ENCODE peak calls at places on chromosomes 7 and 10, in ten cellular contexts. B is tibial artery, D is esophagus squamous epithelium, X is PC-9, R is hepatocyte, K is H1, E is GM23248, J is sigmoid colon, A is PC-3, I is SJCRH30. S is an unnamed sample.

GRCh38 chr10:70558871-70559810 is 43.4 kb downstream of the PRF1 start:
- DNase-seq in B (no peak), D (no peak), X (peak; percentile 53), R (peak; percentile 75), K (peak; percentile 80), E (peak; percentile 57), J (peak; percentile 76), A (peak; percentile 91), I (peak; percentile 54), S (peak; percentile 44)

GRCh38 chr7:30116771-30117170 is 18.0 kb upstream of the MTURN start:
- DNase-seq in B (peak; percentile 40), D (no peak), X (no peak), R (no peak), K (no peak), E (peak; percentile 91), J (no peak), A (no peak), I (no peak), S (no peak)

GRCh38 chr7:56033671-56034432 is 17.4 kb downstream of the PSPH start:
- DNase-seq in B (peak; percentile 36), D (no peak), X (peak; percentile 73), R (peak; percentile 87), K (peak; percentile 91), E (peak; percentile 80), J (peak; percentile 69), A (peak; percentile 70), I (peak; percentile 92), S (peak; percentile 53)

GRCh38 chr7:130758429-130759056 is 24.5 kb upstream of the KLF14 start:
- DNase-seq in B (no peak), D (no peak), X (no peak), R (peak; percentile 68), K (no peak), E (peak; percentile 71), J (no peak), A (peak; percentile 67), I (no peak), S (no peak)

GRCh38 chr7:13179011-13179574 is 491.7 kb downstream of the ARL4A start:
- DNase-seq in B (no peak), D (no peak), X (no peak), R (no peak), K (no peak), E (peak; percentile 3), J (no peak), A (peak; percentile 30), I (no peak), S (no peak)

GRCh38 chr10:31847518-31847917 is 81.1 kb downstream of the ARHGAP12 start:
- DNase-seq in B (no peak), D (no peak), X (no peak), R (no peak), K (no peak), E (no peak), J (no peak), A (no peak), I (no peak), S (no peak)

GRCh38 chr10:102117391-102118159 is 2.6 kb downstream of the LDB1 start:
- DNase-seq in B (peak; percentile 77), D (no peak), X (peak; percentile 62), R (peak; percentile 93), K (peak; percentile 73), E (peak; percentile 76), J (peak; percentile 95), A (no peak), I (peak; percentile 96), S (peak; percentile 55)

GRCh38 chr10:99013885-99014284 is 221.8 kb downstream of the HPSE2 start:
- DNase-seq in B (no peak), D (no peak), X (no peak), R (no peak), K (no peak), E (no peak), J (no peak), A (no peak), I (peak; percentile 58), S (no peak)

GRCh38 chr7:74207586-74207985 is 2.2 kb upstream of the LAT2 start:
- DNase-seq in B (no peak), D (no peak), X (no peak), R (no peak), K (no peak), E (no peak), J (no peak), A (no peak), I (no peak), S (no peak)

GRCh38 chr7:479115-479947 is 40.3 kb downstream of the PDGFA start:
- DNase-seq in B (peak; percentile 3), D (no peak), X (no peak), R (no peak), K (peak; percentile 48), E (no peak), J (peak; percentile 43), A (no peak), I (no peak), S (no peak)

GRCh38 chr7:12895296-12895695 is 207.9 kb downstream of the ARL4A start:
- DNase-seq in B (no peak), D (no peak), X (no peak), R (no peak), K (no peak), E (peak; percentile 31), J (no peak), A (no peak), I (no peak), S (no peak)

GRCh38 chr10:101046332-101047238 is 15.2 kb upstream of the KAZALD1 start:
- DNase-seq in B (no peak), D (no peak), X (no peak), R (no peak), K (no peak), E (peak; percentile 27), J (no peak), A (no peak), I (peak; percentile 52), S (no peak)

GRCh38 chr7:41578700-41579099 is 124.2 kb downstream of the INHBA start:
- DNase-seq in B (no peak), D (no peak), X (no peak), R (no peak), K (no peak), E (no peak), J (no peak), A (no peak), I (no peak), S (no peak)

GRCh38 chr7:50718876-50719275 is 63.8 kb downstream of the GRB10 start:
- DNase-seq in B (no peak), D (no peak), X (no peak), R (no peak), K (no peak), E (no peak), J (no peak), A (peak; percentile 34), I (no peak), S (no peak)

GRCh38 chr7:47506716-47507354 is 75.1 kb downstream of the TNS3 start:
- DNase-seq in B (peak; percentile 24), D (no peak), X (no peak), R (no peak), K (no peak), E (no peak), J (no peak), A (no peak), I (peak; percentile 62), S (no peak)

GRCh38 chr7:153939177-153939576 is 113.0 kb upstream of the DPP6 start:
- DNase-seq in B (no peak), D (no peak), X (no peak), R (no peak), K (no peak), E (no peak), J (no peak), A (no peak), I (no peak), S (no peak)

GRCh38 chr7:153941061-153941460 is 111.1 kb upstream of the DPP6 start:
- DNase-seq in B (no peak), D (no peak), X (no peak), R (no peak), K (no peak), E (no peak), J (no peak), A (no peak), I (no peak), S (no peak)

GRCh38 chr7:153943428-153944370 is 108.5 kb upstream of the DPP6 start:
- DNase-seq in B (no peak), D (no peak), X (no peak), R (no peak), K (no peak), E (no peak), J (no peak), A (no peak), I (no peak), S (no peak)

GRCh38 chr7:153942036-153942435 is 110.2 kb upstream of the DPP6 start:
- DNase-seq in B (no peak), D (no peak), X (no peak), R (no peak), K (no peak), E (no peak), J (no peak), A (no peak), I (no peak), S (no peak)

GRCh38 chr7:153939654-153940053 is 112.5 kb upstream of the DPP6 start:
- DNase-seq in B (no peak), D (no peak), X (no peak), R (no peak), K (no peak), E (no peak), J (no peak), A (no peak), I (no peak), S (no peak)
- H3K9me3 ChIP-seq in B (no peaks in the 10 kb centered on the region), D (no peaks in the 10 kb centered on the region), X (no peaks in the 10 kb centered on the region), R (no peaks in the 10 kb centered on the region), K (peaks cover 27% of the 10 kb centered on the region), E (no peaks in the 10 kb centered on the region), J (no peaks in the 10 kb centered on the region), A (no peaks in the 10 kb centered on the region), I (no peaks in the 10 kb centered on the region), S (no peaks in the 10 kb centered on the region)

DNA sequence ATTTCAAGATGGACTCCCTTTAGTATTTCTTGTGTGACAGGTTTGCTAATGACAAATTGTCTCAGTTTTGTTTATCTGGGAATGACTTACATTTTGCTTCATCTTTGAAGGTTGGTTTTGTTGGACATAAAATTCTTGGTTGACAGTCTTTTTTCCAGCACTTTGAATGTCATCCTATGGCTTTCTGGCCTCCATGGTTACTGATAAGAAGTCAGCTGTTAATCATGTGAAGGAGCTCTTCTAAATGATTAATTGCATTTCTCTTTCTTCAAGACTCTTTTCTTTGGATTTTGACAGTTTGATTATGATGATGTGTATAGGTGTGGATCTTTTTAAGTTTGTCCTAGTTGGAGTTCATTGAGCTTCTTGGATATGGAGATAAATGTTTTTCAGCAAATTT is 26.9 kb upstream of the HHEX start:
- DNase-seq in B (no peak), D (no peak), X (no peak), R (no peak), K (no peak), E (peak; percentile 4), J (no peak), A (no peak), I (no peak), S (no peak)
- H3K9me3 ChIP-seq in B (peaks cover 19% of the 10 kb centered on the region), D (no peaks in the 10 kb centered on the region), X (no peaks in the 10 kb centered on the region), R (no peaks in the 10 kb centered on the region), K (peaks cover 3% of the 10 kb centered on the region), E (no peaks in the 10 kb centered on the region), J (peaks cover 6% of the 10 kb centered on the region), A (peaks cover 5% of the 10 kb centered on the region), I (peaks cover 5% of the 10 kb centered on the region), S (peaks cover 2% of the 10 kb centered on the region)

GRCh38 chr7:35817930-35818329 is 17.1 kb downstream of the SEPTIN7 start:
- DNase-seq in B (no peak), D (no peak), X (no peak), R (no peak), K (no peak), E (no peak), J (no peak), A (no peak), I (no peak), S (no peak)
- H3K9me3 ChIP-seq in B (no peaks in the 10 kb centered on the region), D (no peaks in the 10 kb centered on the region), X (peaks cover 24% of the 10 kb centered on the region), R (no peaks in the 10 kb centered on the region), K (no peaks in the 10 kb centered on the region), E (no peaks in the 10 kb centered on the region), J (no peaks in the 10 kb centered on the region), A (peaks cover 7% of the 10 kb centered on the region), I (peaks cover 9% of the 10 kb centered on the region), S (peaks cover 2% of the 10 kb centered on the region)

GRCh38 chr10:37711617-37712488 is 145.6 kb downstream of the ZNF248 start:
- DNase-seq in B (no peak), D (no peak), X (no peak), R (no peak), K (no peak), E (no peak), J (no peak), A (no peak), I (no peak), S (no peak)
- H3K9me3 ChIP-seq in B (no peaks in the 10 kb centered on the region), D (no peaks in the 10 kb centered on the region), X (no peaks in the 10 kb centered on the region), R (no peaks in the 10 kb centered on the region), K (peaks cover 63% of the 10 kb centered on the region), E (no peaks in the 10 kb centered on the region), J (no peaks in the 10 kb centered on the region), A (no peaks in the 10 kb centered on the region), I (no peaks in the 10 kb centered on the region), S (no peaks in the 10 kb centered on the region)

S was measured in T-helper 17 cell.